ENCODE peak calls at places on chromosomes 16 and 17, in four cellular contexts. Y is HepG2, F is K562, K is HCT116. J is an unnamed sample.

GRCh38 chr17:36901506-36901905 is 35.8 kb upstream of the LHX1 start:
- DNase-seq in K (no peak), F (no peak), Y (peak), J (no peak)

GRCh38 chr17:33137411-33137810 is 145.8 kb downstream of the SPACA3 start:
- DNase-seq in F (no peak), K (no peak), Y (no peak), J (no peak)

GRCh38 chr16:12057276-12057675 is 80.7 kb downstream of the SNX29 start:
- DNase-seq in K (no peak), Y (no peak), F (no peak), J (no peak)

GRCh38 chr17:39653662-39654331 is 11.4 kb upstream of the TCAP start:
- DNase-seq in Y (peak), F (peak), K (no peak), J (no peak)

GRCh38 chr17:50861334-50861676 is 4.8 kb downstream of the TOB1 start:
- DNase-seq in K (no peak), Y (no peak), F (no peak), J (no peak)

GRCh38 chr17:51166987-51167931 is 1.0 kb downstream of the NME2 start:
- DNase-seq in F (peak), K (no peak), Y (peak), J (no peak)

GRCh38 chr17:39597372-39598046 is 10.2 kb downstream of the NEUROD2 start:
- DNase-seq in Y (no peak), F (no peak), K (no peak), J (no peak)

GRCh38 chr17:9700754-9701476 is 55.6 kb downstream of the USP43 start:
- DNase-seq in F (no peak), Y (no peak), K (no peak), J (no peak)

GRCh38 chr16:47461598-47462266 is 601 bp downstream of the PHKB start:
- DNase-seq in F (peak), K (peak), Y (peak), J (peak)

GRCh38 chr17:79993390-79994221 is 42.1 kb downstream of the TBC1D16 start:
- DNase-seq in Y (peak), K (no peak), F (no peak), J (no peak)

GRCh38 chr16:31700530-31701388 is 172.8 kb upstream of the ZNF267 start:
- DNase-seq in Y (peak), K (no peak), F (peak), J (no peak)

GRCh38 chr16:27776556-27776955 is 226.6 kb downstream of the KATNIP start:
- DNase-seq in Y (no peak), K (no peak), F (no peak), J (no peak)

GRCh38 chr16:11296706-11297491 is 15.8 kb upstream of the PRM1 start:
- DNase-seq in Y (peak), F (no peak), K (no peak), J (no peak)

GRCh38 chr17:43570518-43570928 is 24.4 kb upstream of the ETV4 start:
- DNase-seq in K (no peak), Y (no peak), F (no peak), J (no peak)

GRCh38 chr17:33709881-33710280 is 416.8 kb upstream of the ASIC2 start:
- DNase-seq in Y (no peak), F (no peak), K (no peak), J (no peak)

GRCh38 chr17:72462814-72463213 is 342.0 kb downstream of the SOX9 start:
- DNase-seq in F (no peak), K (no peak), Y (no peak), J (no peak)

GRCh38 chr17:80724723-80725388 is 180.2 kb downstream of the RPTOR start:
- DNase-seq in Y (no peak), F (no peak), K (peak), J (no peak)

GRCh38 chr17:14169287-14169686 is 67.4 kb downstream of the CDRT15 start:
- DNase-seq in K (no peak), Y (no peak), F (no peak), J (no peak)

GRCh38 chr16:11682655-11683096 is 14.4 kb downstream of the SNN start:
- DNase-seq in K (no peak), Y (no peak), F (no peak), J (no peak)

GRCh38 chr16:67672739-67673662 is 6.4 kb downstream of the C16orf86 start:
- DNase-seq in Y (peak), K (peak), F (peak), J (peak)

DNA sequence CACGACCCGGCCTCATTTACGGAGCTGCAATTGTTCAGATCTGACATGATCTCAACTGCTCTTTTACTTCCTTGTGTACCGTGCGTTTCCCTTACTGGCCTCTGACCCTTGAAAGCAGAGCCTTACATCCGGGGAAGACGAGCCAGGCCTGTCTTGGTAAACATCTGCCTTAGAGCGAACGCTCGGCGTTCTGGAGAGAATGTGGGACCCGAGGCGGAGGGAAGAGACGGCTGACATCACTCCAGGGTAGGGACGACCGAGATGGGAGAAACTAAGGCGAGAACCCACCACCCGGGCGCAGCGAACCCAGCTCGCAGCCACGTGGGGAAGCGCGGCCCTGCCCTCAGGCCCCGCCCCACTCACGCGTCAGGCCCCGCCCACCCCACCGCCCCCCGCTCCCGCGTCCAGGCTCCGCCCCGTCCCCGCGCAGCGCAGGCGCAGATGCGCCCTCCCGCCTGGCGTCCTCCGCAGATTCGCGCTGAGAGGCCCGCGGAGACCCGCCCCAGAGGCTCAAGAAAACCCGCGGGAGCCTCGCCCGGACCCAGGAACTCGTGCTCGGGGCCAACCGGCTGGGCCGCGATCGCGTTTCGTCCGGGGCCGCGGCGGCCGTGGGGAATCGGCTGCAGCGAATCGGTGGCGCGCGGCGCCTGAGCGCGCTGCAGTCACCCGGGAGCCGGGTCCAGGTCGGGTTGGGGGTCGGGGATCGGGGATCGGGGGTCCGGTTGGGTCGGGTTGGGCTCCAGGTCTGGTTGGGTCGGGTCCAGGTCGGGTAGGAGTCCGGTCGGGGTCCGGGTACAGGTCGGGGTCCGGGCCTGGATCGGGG is at the start of gene TELO2:
- DNase-seq in F (peak), K (peak), Y (peak), J (peak)
- TF ChIP-seq CTCF in F (no peak), K (no peak), Y (peak), J (no peak)

GRCh38 chr17:42463976-42464400 is 5.3 kb downstream of the ATP6V0A1 start:
- DNase-seq in K (no peak), Y (peak), F (no peak), J (no peak)
- TF ChIP-seq TCF7L2 in K (no peak), Y (no peak), F (no peak), J (no peak)

DNA sequence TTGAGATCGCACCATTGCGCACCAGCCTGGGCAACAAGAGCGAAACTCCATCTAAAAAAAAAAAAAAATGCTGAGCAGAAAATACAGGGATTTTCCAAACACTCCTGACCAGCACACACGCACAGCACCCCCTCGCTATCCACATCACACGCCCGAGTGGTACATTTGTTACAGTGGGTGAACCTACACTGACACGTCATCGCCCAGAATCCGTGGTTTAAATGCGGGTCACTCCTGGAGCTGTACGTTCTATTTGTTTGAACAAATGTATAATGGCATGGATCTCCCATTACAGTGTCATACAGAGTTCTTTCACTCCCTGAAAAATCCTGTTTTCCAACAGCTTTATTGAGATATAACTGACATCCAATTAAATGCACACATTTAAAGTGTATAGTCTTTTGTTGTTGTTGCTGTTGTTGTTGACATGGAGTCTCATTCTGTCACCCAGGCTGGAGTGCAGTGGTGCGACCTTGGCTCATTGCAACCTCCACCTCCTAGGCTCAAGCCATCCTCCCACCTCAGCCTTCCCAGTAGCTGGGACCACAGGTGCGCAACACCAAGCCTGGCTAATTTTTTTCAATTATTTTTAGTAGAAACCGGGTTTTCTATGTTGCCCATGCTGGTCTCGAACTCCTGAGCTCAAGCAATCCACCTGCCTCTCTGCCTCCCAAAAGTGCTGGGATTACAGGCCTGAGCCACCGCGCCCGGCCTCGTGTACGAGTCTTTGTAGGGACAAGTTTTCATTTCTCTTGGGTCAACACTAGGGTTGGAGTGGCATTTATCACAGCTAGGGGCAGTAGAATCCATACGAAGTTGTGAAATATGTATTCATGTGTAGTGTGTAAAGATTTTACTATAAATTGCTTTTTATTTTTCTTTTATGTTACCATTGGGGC is 4.4 kb upstream of the CARHSP1 start:
- DNase-seq in Y (peak), K (no peak), F (no peak), J (no peak)
- TF ChIP-seq CTCF in Y (peak), K (peak), F (no peak), J (no peak)

GRCh38 chr16:9053006-9053601 is 38.3 kb upstream of the HAPSTR1 start:
- DNase-seq in F (peak), K (peak), Y (peak), J (peak)
- TF ChIP-seq TCF7L2 in F (no peak), K (no peak), Y (no peak), J (no peak)